ENCODE peak calls at places on chromosomes 11 and 22, in four cellular contexts. One of them, this sample, is unnamed.

GRCh38 chr11:12724301-12725046 is 50.3 kb downstream of the TEAD1 start:
- DNase-seq in HL-60: no peak
- DNase-seq in K562: peak; percentile 82
- DNase-seq in GM12878: no peak
- DNase-seq in this sample: no peak

GRCh38 chr22:23527971-23528740 is 51.9 kb downstream of the IGLL1 start:
- DNase-seq in HL-60: peak; percentile 37
- DNase-seq in K562: no peak
- DNase-seq in GM12878: no peak
- DNase-seq in this sample: no peak

GRCh38 chr11:57008373-57008772 is 19.7 kb downstream of the OR5AK2 start:
- DNase-seq in HL-60: no peak
- DNase-seq in K562: no peak
- DNase-seq in GM12878: no peak
- DNase-seq in this sample: no peak

GRCh38 chr11:81220166-81220895 is 1513.3 kb downstream of the FAM181B start:
- DNase-seq in HL-60: no peak
- DNase-seq in K562: no peak
- DNase-seq in GM12878: no peak
- DNase-seq in this sample: no peak

GRCh38 chr11:60310407-60310998 is 16.6 kb upstream of the MS4A6E start:
- DNase-seq in HL-60: no peak
- DNase-seq in K562: no peak
- DNase-seq in GM12878: peak; percentile 64
- DNase-seq in this sample: peak; percentile 22

GRCh38 chr11:8313504-8314090 is 49.9 kb upstream of the LMO1 start:
- DNase-seq in HL-60: no peak
- DNase-seq in K562: no peak
- DNase-seq in GM12878: no peak
- DNase-seq in this sample: no peak

GRCh38 chr11:76280151-76280881 is 74.0 kb upstream of the WNT11 start:
- DNase-seq in HL-60: no peak
- DNase-seq in K562: no peak
- DNase-seq in GM12878: no peak
- DNase-seq in this sample: no peak

GRCh38 chr22:28151241-28151640 is 232.2 kb upstream of the PITPNB start:
- DNase-seq in HL-60: no peak
- DNase-seq in K562: no peak
- DNase-seq in GM12878: no peak
- DNase-seq in this sample: no peak

GRCh38 chr22:29348956-29349355 is 33.5 kb upstream of the RASL10A start:
- DNase-seq in HL-60: no peak
- DNase-seq in K562: no peak
- DNase-seq in GM12878: no peak
- DNase-seq in this sample: no peak

GRCh38 chr11:63547076-63547475 is 10.5 kb downstream of the PLAAT4 start:
- DNase-seq in HL-60: no peak
- DNase-seq in K562: no peak
- DNase-seq in GM12878: no peak
- DNase-seq in this sample: no peak

DNA sequence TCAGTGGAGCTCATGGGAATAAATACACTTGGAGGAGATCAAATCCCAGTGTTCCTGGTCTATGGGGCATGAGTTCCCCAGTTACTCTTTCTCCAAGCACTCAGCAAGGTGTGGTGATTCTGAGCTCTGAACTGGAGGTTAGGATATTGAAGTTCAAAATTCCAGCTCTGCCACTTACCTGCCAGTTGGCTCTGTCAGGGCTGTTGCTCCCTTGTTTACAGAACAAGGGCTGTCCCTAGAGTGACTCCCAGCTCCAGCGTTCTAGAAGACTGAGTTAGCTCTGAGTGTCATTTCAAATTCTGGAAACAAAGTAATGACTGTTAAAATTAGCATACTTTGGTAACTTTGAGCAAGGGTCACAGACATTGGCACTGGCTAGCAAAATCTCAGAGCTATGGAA is 69.7 kb upstream of the ZBED5 start:
- DNase-seq in HL-60: no peak
- DNase-seq in K562: no peak
- DNase-seq in GM12878: no peak
- DNase-seq in this sample: no peak
- TF ChIP-seq SPI1 in HL-60: no peak
- TF ChIP-seq SPI1 in K562: no peak
- TF ChIP-seq SPI1 in GM12878: no peak
- TF ChIP-seq SPI1 in this sample: no peak

GRCh38 chr22:42114721-42115120 is 15.9 kb downstream of the CYP2D6 start:
- DNase-seq in HL-60: peak; percentile 14
- DNase-seq in K562: no peak
- DNase-seq in GM12878: no peak
- DNase-seq in this sample: no peak
- TF ChIP-seq SPI1 in HL-60: no peak
- TF ChIP-seq SPI1 in K562: no peak
- TF ChIP-seq SPI1 in GM12878: no peak
- TF ChIP-seq SPI1 in this sample: no peak

GRCh38 chr11:2768471-2769408 is 68.9 kb upstream of the KCNQ1OT1 start:
- DNase-seq in HL-60: no peak
- DNase-seq in K562: peak; percentile 60
- DNase-seq in GM12878: no peak
- DNase-seq in this sample: no peak
- TF ChIP-seq SPI1 in HL-60: no peak
- TF ChIP-seq SPI1 in K562: no peak
- TF ChIP-seq SPI1 in GM12878: no peak
- TF ChIP-seq SPI1 in this sample: no peak

DNA sequence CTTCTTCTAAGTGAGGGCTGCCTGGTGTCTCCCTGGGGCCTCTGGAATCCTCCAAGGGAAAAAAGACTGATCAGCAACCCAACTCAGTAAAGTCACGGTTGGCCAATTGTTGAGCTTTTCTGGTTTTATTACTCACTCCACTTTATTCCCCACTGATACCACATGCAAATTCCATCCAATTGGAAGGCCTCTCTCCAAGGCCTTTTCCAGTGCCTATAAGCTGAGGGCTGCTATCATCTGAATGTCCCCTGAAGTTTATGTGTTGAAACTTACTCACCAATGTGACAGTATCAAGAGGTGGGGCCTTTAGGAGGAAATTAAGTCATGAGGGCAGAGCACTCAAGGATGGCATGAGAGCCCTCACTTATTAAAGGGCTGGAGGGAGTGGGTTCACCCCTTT is 463.3 kb downstream of the BUD13 start:
- DNase-seq in HL-60: no peak
- DNase-seq in K562: no peak
- DNase-seq in GM12878: no peak
- DNase-seq in this sample: no peak
- TF ChIP-seq SPI1 in HL-60: no peak
- TF ChIP-seq SPI1 in K562: no peak
- TF ChIP-seq SPI1 in GM12878: no peak
- TF ChIP-seq SPI1 in this sample: no peak

DNA sequence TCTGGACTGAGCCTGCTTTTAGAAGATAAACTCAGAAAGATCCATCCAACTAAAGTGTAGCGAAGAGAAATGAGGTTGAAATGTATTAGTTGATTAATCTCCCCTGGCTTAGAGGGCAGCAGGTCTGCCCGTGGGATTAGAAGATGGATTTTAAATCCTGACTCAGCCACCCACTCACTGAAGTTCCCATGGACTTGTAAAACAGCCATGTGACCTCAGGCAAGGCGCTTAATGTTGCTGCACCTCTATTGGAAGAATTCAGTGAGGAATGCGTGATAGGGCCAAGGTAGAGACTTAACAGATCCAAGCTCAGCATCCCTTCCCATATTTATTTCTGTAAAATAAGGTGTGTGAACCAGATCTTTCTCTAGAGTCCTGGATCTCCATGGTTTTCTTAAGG is 45.1 kb upstream of the ELF5 start:
- DNase-seq in HL-60: no peak
- DNase-seq in K562: no peak
- DNase-seq in GM12878: no peak
- DNase-seq in this sample: no peak
- TF ChIP-seq SPI1 in HL-60: no peak
- TF ChIP-seq SPI1 in K562: no peak
- TF ChIP-seq SPI1 in GM12878: no peak
- TF ChIP-seq SPI1 in this sample: no peak

GRCh38 chr11:118227865-118228785 is 3.3 kb upstream of the JAML start:
- DNase-seq in HL-60: peak; percentile 67
- DNase-seq in K562: no peak
- DNase-seq in GM12878: no peak
- DNase-seq in this sample: no peak

GRCh38 chr11:118229274-118229847 is 4.5 kb upstream of the JAML start:
- DNase-seq in HL-60: no peak
- DNase-seq in K562: no peak
- DNase-seq in GM12878: no peak
- DNase-seq in this sample: no peak

GRCh38 chr11:118233377-118233776 is 8.6 kb upstream of the JAML start:
- DNase-seq in HL-60: no peak
- DNase-seq in K562: no peak
- DNase-seq in GM12878: no peak
- DNase-seq in this sample: no peak

GRCh38 chr11:118232659-118233058 is 7.8 kb upstream of the JAML start:
- DNase-seq in HL-60: no peak
- DNase-seq in K562: no peak
- DNase-seq in GM12878: no peak
- DNase-seq in this sample: no peak

DNA sequence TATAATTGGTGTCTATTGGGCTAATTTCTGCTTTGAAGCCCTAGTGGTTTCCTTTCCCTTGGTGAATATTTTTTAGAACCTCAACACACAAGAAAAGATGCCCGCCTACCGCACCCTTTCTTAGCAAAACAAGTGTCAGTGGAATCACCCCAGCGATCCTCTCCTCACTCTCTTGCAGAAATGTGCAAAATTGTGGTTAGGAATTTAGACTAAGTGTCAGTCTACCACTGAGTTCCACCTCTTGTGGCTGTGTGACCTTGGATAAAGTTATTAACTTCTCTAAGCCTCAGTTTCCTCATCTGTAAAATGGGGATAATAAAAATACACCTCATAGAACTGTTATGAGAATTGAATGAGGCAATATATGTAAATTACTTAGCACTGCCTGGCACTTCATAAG is 5.3 kb upstream of the JAML start:
- DNase-seq in HL-60: no peak
- DNase-seq in K562: no peak
- DNase-seq in GM12878: no peak
- DNase-seq in this sample: no peak
- TF ChIP-seq SPI1 in HL-60: no peak
- TF ChIP-seq SPI1 in K562: no peak
- TF ChIP-seq SPI1 in GM12878: no peak
- TF ChIP-seq SPI1 in this sample: no peak

GRCh38 chr11:129376658-129377341 is 1.2 kb downstream of the BARX2 start:
- DNase-seq in HL-60: no peak
- DNase-seq in K562: no peak
- DNase-seq in GM12878: no peak
- DNase-seq in this sample: no peak

GRCh38 chr11:129374081-129374992 is 1.3 kb upstream of the BARX2 start:
- DNase-seq in HL-60: no peak
- DNase-seq in K562: no peak
- DNase-seq in GM12878: no peak
- DNase-seq in this sample: no peak

GRCh38 chr11:129373489-129373953 is 2.1 kb upstream of the BARX2 start:
- DNase-seq in HL-60: no peak
- DNase-seq in K562: no peak
- DNase-seq in GM12878: no peak
- DNase-seq in this sample: no peak

GRCh38 chr11:129375731-129376657 is at the start of gene BARX2:
- DNase-seq in HL-60: peak; percentile 26
- DNase-seq in K562: no peak
- DNase-seq in GM12878: no peak
- DNase-seq in this sample: no peak

GRCh38 chr11:129374993-129375721 is 491 bp upstream of the BARX2 start:
- DNase-seq in HL-60: no peak
- DNase-seq in K562: no peak
- DNase-seq in GM12878: no peak
- DNase-seq in this sample: no peak
- TF ChIP-seq SPI1 in HL-60: no peak
- TF ChIP-seq SPI1 in K562: no peak
- TF ChIP-seq SPI1 in GM12878: no peak
- TF ChIP-seq SPI1 in this sample: no peak

This sample was measured in GM12891.